ENCODE peak calls at places on chromosomes 16 and 17, in four cellular contexts. M, B, Y and N are unnamed samples.
A peak's percentile ranks its signal among the peaks of the same experiment; 100 is the strongest.

GRCh38 chr17:81534157-81535006 is 6.2 kb downstream of the FSCN2 start:
- DNase-seq in M (no peak), Y (peak; percentile 29), B (no peak), N (no peak)

GRCh38 chr17:50148226-50149098 is 2.0 kb downstream of the PPP1R9B start:
- DNase-seq in Y (peak; percentile 55), M (peak; percentile 89), B (peak; percentile 78), N (peak; percentile 68)

GRCh38 chr17:2061441-2061797 is 6.5 kb downstream of the HIC1 start:
- DNase-seq in M (no peak), B (no peak), Y (no peak), N (no peak)

GRCh38 chr16:4733211-4733742 is 794 bp downstream of the ANKS3 start:
- DNase-seq in B (no peak), Y (no peak), M (no peak), N (no peak)

GRCh38 chr16:85698459-85699223 is 9.9 kb upstream of the GINS2 start:
- DNase-seq in B (no peak), M (no peak), Y (no peak), N (no peak)

GRCh38 chr17:67818110-67819002 is 6.9 kb upstream of the BPTF start:
- DNase-seq in B (no peak), M (peak; percentile 40), Y (no peak), N (no peak)

GRCh38 chr16:89478576-89479221 is 11.7 kb downstream of the ANKRD11 start:
- DNase-seq in B (no peak), M (no peak), Y (no peak), N (no peak)

GRCh38 chr16:86241681-86242080 is 268.6 kb upstream of the FOXF1 start:
- DNase-seq in M (no peak), B (no peak), Y (no peak), N (no peak)

GRCh38 chr16:81650982-81651562 is 128.0 kb upstream of the PLCG2 start:
- DNase-seq in Y (no peak), B (no peak), M (no peak), N (no peak)

GRCh38 chr16:75264531-75264998 is 13.1 kb upstream of the BCAR1 start:
- DNase-seq in Y (no peak), B (no peak), M (no peak), N (no peak)

GRCh38 chr16:67212766-67213165 is 13.8 kb downstream of the ELMO3 start:
- DNase-seq in Y (peak; percentile 19), M (no peak), B (no peak), N (no peak)

GRCh38 chr16:87041286-87041685 is 275.9 kb downstream of the C16orf95 start:
- DNase-seq in B (no peak), Y (no peak), M (no peak), N (no peak)

GRCh38 chr17:73188011-73188410 is 4.8 kb upstream of the COG1 start:
- DNase-seq in M (no peak), Y (no peak), B (no peak), N (no peak)

GRCh38 chr16:89953671-89954406 is 5.3 kb downstream of the DEF8 start:
- DNase-seq in Y (no peak), B (no peak), M (no peak), N (no peak)

GRCh38 chr17:78920528-78920927 is 4.7 kb downstream of the TIMP2 start:
- DNase-seq in M (no peak), B (no peak), Y (no peak), N (no peak)

GRCh38 chr17:206941-207560 is 25.6 kb upstream of the DOC2B start:
- DNase-seq in Y (no peak), B (no peak), M (no peak), N (no peak)

GRCh38 chr17:13688716-13689115 is 87.0 kb upstream of the HS3ST3A1 start:
- DNase-seq in Y (no peak), B (no peak), M (no peak), N (no peak)

GRCh38 chr16:50309527-50310307 is 43.4 kb downstream of the ADCY7 start:
- DNase-seq in M (no peak), B (no peak), Y (no peak), N (no peak)

GRCh38 chr17:28720247-28720996 is 637 bp downstream of the RPL23A start:
- DNase-seq in M (peak; percentile 48), B (peak; percentile 25), Y (no peak), N (no peak)

GRCh38 chr17:18362509-18363020 is 785 bp downstream of the SHMT1 start:
- DNase-seq in M (peak; percentile 31), Y (peak; percentile 95), B (no peak), N (no peak)

GRCh38 chr17:50541402-50541915 is 5.5 kb upstream of the SPATA20 start:
- DNase-seq in Y (no peak), M (no peak), B (no peak), N (no peak)

GRCh38 chr17:5097101-5097834 is 14.4 kb downstream of the ZNF232 start:
- DNase-seq in B (no peak), Y (no peak), M (no peak), N (no peak)

GRCh38 chr17:17816831-17817551 is 19.8 kb downstream of the SREBF1 start:
- DNase-seq in B (no peak), M (no peak), Y (no peak), N (no peak)

GRCh38 chr17:34626141-34626681 is 46.8 kb downstream of the TMEM132E start:
- DNase-seq in B (no peak), Y (no peak), M (no peak), N (no peak)

GRCh38 chr17:13393841-13394710 is 207.7 kb downstream of the HS3ST3A1 start:
- DNase-seq in Y (no peak), M (no peak), B (no peak), N (no peak)

GRCh38 chr16:58345574-58346354 is 46.5 kb upstream of the GINS3 start:
- DNase-seq in B (no peak), M (no peak), Y (peak; percentile 14), N (no peak)

GRCh38 chr17:41360291-41360995 is 9.2 kb downstream of the KRT33B start:
- DNase-seq in Y (peak; percentile 88), B (no peak), M (no peak), N (no peak)